ENCODE peak calls at places on chromosome 16, in seven cellular contexts. N is lung, P is pancreas, V is Peyer's patch, S is T-helper 17 cell, B is ovary, K is HAP-1. I is an unnamed sample.
A peak's percentile ranks its signal among the peaks of the same experiment; 100 is the strongest.

GRCh38 chr16:66902648-66903543 is 15.8 kb downstream of the CDH16 start:
- DNase-seq in N (no peak), P (no peak), V (no peak), S (no peak), B (no peak), K (no peak), I (no peak)

GRCh38 chr16:50814043-50814442 is 72.2 kb downstream of the CYLD start:
- DNase-seq in N (no peak), P (no peak), V (no peak), S (no peak), B (no peak), K (no peak), I (no peak)

GRCh38 chr16:12162151-12162559 is 185.6 kb downstream of the SNX29 start:
- DNase-seq in N (no peak), P (no peak), V (no peak), S (no peak), B (peak; percentile 55), K (no peak), I (no peak)

GRCh38 chr16:1037023-1037933 is 35.3 kb upstream of the SSTR5 start:
- DNase-seq in N (no peak), P (no peak), V (no peak), S (no peak), B (no peak), K (no peak), I (no peak)

GRCh38 chr16:89422527-89422904 is 67.8 kb downstream of the ANKRD11 start:
- DNase-seq in N (no peak), P (no peak), V (no peak), S (no peak), B (no peak), K (no peak), I (no peak)

GRCh38 chr16:78505544-78506371 is 406.3 kb downstream of the WWOX start:
- DNase-seq in N (peak; percentile 70), P (peak; percentile 45), V (peak; percentile 60), S (no peak), B (peak; percentile 90), K (no peak), I (no peak)

GRCh38 chr16:2799852-2800226 is 1.6 kb downstream of the PRSS41 start:
- DNase-seq in N (peak; percentile 69), P (no peak), V (no peak), S (no peak), B (no peak), K (no peak), I (no peak)

GRCh38 chr16:11359370-11359769 is 14.1 kb downstream of the RMI2 start:
- DNase-seq in N (peak; percentile 57), P (peak; percentile 71), V (no peak), S (no peak), B (no peak), K (no peak), I (no peak)

GRCh38 chr16:81641403-81642106 is 137.5 kb upstream of the PLCG2 start:
- DNase-seq in N (no peak), P (peak; percentile 50), V (no peak), S (no peak), B (no peak), K (no peak), I (no peak)

GRCh38 chr16:75928295-75928694 is 202.0 kb upstream of the CPHXL start:
- DNase-seq in N (no peak), P (no peak), V (no peak), S (no peak), B (no peak), K (no peak), I (no peak)

GRCh38 chr16:29745853-29746345 is at the start of gene C16orf54:
- DNase-seq in N (peak; percentile 81), P (no peak), V (peak; percentile 96), S (peak; percentile 75), B (no peak), K (no peak), I (peak; percentile 89)

GRCh38 chr16:20321671-20322070 is 5.6 kb downstream of the GP2 start:
- DNase-seq in N (no peak), P (peak; percentile 75), V (no peak), S (no peak), B (no peak), K (no peak), I (no peak)

GRCh38 chr16:85819245-85819644 is 19.8 kb downstream of the COX4I1 start:
- DNase-seq in N (peak; percentile 82), P (peak; percentile 74), V (peak; percentile 96), S (peak; percentile 65), B (peak; percentile 53), K (peak; percentile 58), I (peak; percentile 84)

GRCh38 chr16:53809088-53809951 is 105.4 kb downstream of the FTO start:
- DNase-seq in N (no peak), P (no peak), V (no peak), S (no peak), B (no peak), K (peak; percentile 31), I (no peak)

GRCh38 chr16:6967796-6968195 is 364.8 kb upstream of the RBFOX1 start:
- DNase-seq in N (no peak), P (no peak), V (no peak), S (no peak), B (no peak), K (no peak), I (no peak)

GRCh38 chr16:17885659-17886200 is 415.0 kb upstream of the XYLT1 start:
- DNase-seq in N (no peak), P (no peak), V (no peak), S (no peak), B (no peak), K (no peak), I (no peak)

GRCh38 chr16:87848676-87849345 is 20.5 kb downstream of the SLC7A5 start:
- DNase-seq in N (no peak), P (no peak), V (no peak), S (no peak), B (no peak), K (no peak), I (no peak)

GRCh38 chr16:61131447-61131846 is 904.8 kb downstream of the CDH8 start:
- DNase-seq in N (no peak), P (no peak), V (no peak), S (no peak), B (no peak), K (no peak), I (no peak)

GRCh38 chr16:51237861-51238378 is 86.8 kb upstream of the SALL1 start:
- DNase-seq in N (no peak), P (no peak), V (no peak), S (no peak), B (no peak), K (peak; percentile 82), I (no peak)

GRCh38 chr16:82756283-82756599 is 129.5 kb downstream of the CDH13 start:
- DNase-seq in N (no peak), P (no peak), V (no peak), S (no peak), B (no peak), K (no peak), I (no peak)

GRCh38 chr16:57619133-57619605 is 9.3 kb upstream of the ADGRG1 start:
- DNase-seq in N (no peak), P (no peak), V (peak; percentile 37), S (no peak), B (no peak), K (no peak), I (no peak)

GRCh38 chr16:71373073-71373472 is 14.6 kb downstream of the CALB2 start:
- DNase-seq in N (no peak), P (no peak), V (no peak), S (no peak), B (no peak), K (no peak), I (no peak)

GRCh38 chr16:87254734-87255133 is 62.5 kb downstream of the C16orf95 start:
- DNase-seq in N (no peak), P (no peak), V (no peak), S (no peak), B (no peak), K (no peak), I (no peak)

GRCh38 chr16:4442371-4442770 is 16.7 kb downstream of the DNAJA3 start:
- DNase-seq in N (no peak), P (no peak), V (no peak), S (no peak), B (no peak), K (no peak), I (no peak)

GRCh38 chr16:4433914-4434787 is 8.5 kb downstream of the DNAJA3 start:
- DNase-seq in N (no peak), P (no peak), V (no peak), S (no peak), B (no peak), K (no peak), I (no peak)

GRCh38 chr16:4433228-4433627 is 7.6 kb downstream of the DNAJA3 start:
- DNase-seq in N (no peak), P (no peak), V (no peak), S (no peak), B (no peak), K (no peak), I (no peak)

GRCh38 chr16:4435668-4436067 is 10.0 kb downstream of the DNAJA3 start:
- DNase-seq in N (no peak), P (no peak), V (no peak), S (no peak), B (no peak), K (no peak), I (no peak)

DNA sequence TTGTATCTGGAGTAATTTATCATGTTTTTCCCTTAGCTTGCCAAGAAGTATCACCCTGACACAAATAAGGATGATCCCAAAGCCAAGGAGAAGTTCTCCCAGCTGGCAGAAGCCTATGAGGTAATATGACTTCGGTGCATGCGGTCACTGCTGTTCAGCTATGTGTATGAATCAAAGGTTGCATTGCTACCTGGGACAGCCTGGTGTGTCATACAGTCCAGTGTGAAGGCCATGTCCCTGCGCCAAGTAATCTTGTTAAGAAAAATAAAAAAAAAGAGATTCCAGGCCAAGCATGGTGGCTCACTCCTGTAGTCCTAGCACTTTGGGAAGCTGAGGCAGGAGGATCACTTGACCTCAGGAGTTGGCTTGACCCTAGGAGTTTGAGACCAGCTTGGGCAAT is 11.7 kb downstream of the DNAJA3 start:
- DNase-seq in N (no peak), P (no peak), V (no peak), S (no peak), B (no peak), K (no peak), I (no peak)
- H3K9me3 ChIP-seq in N (no peaks in the 10 kb centered on the region), P (no peaks in the 10 kb centered on the region), V (no peaks in the 10 kb centered on the region), S (no peaks in the 10 kb centered on the region), B (no peaks in the 10 kb centered on the region), K (no peaks in the 10 kb centered on the region), I (no peaks in the 10 kb centered on the region)

GRCh38 chr16:31880322-31880979 is 6.8 kb downstream of the ZNF267 start:
- DNase-seq in N (no peak), P (peak; percentile 38), V (no peak), S (no peak), B (no peak), K (no peak), I (no peak)
- H3K9me3 ChIP-seq in N (no peaks in the 10 kb centered on the region), P (no peaks in the 10 kb centered on the region), V (no peaks in the 10 kb centered on the region), S (no peaks in the 10 kb centered on the region), B (no peaks in the 10 kb centered on the region), K (peaks cover 3% of the 10 kb centered on the region), I (no peaks in the 10 kb centered on the region)

DNA sequence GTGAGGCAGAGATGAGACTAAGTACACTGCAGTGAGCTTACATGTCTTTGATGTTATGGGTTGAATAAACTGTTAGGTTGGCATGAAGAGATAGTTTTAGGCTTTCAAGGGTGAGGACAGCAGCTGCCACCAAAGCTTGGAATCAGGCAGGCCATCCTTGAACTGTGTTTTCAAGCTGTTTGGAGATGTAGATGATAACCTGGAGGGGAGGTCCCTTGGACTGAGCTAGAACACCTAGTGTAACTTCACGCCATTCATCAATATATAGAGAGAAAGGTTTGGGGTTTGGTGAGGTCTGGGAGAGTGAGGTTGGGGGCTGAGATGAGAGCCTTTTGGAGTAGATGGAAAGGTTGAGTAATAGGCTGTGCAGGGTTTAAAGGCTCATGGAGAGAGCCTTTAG is 2447.0 kb downstream of the TP53TG3F start:
- DNase-seq in N (no peak), P (no peak), V (no peak), S (no peak), B (no peak), K (no peak), I (no peak)
- H3K9me3 ChIP-seq in N (no peaks in the 10 kb centered on the region), P (no peaks in the 10 kb centered on the region), V (no peaks in the 10 kb centered on the region), S (no peaks in the 10 kb centered on the region), B (no peaks in the 10 kb centered on the region), K (no peaks in the 10 kb centered on the region), I (peaks cover 6% of the 10 kb centered on the region)

GRCh38 chr16:5862103-5863003 is 764.8 kb upstream of the EEF2KMT start:
- DNase-seq in N (no peak), P (no peak), V (no peak), S (no peak), B (no peak), K (no peak), I (no peak)
- H3K9me3 ChIP-seq in N (peaks cover 3% of the 10 kb centered on the region), P (no peaks in the 10 kb centered on the region), V (no peaks in the 10 kb centered on the region), S (no peaks in the 10 kb centered on the region), B (no peaks in the 10 kb centered on the region), K (no peaks in the 10 kb centered on the region), I (no peaks in the 10 kb centered on the region)